ENCODE peak calls at places on chromosomes 13 and 19, in eight cellular contexts. One of them, this sample, is unnamed.

GRCh38 chr19:58519087-58519354 is 589 bp downstream of the ZBTB45 start:
- DNase-seq in NCI-H2171 treated with DMSO at 0.1 percent for 48 hours: peak; percentile 77
- DNase-seq in C1 segment of cervical spinal cord: no peak
- DNase-seq in ELR: peak; percentile 79
- DNase-seq in mucosa of descending colon: peak; percentile 75
- DNase-seq in amygdala: no peak
- DNase-seq in stimulated activated CD4-positive, alpha-beta T cell treated with anti-CD3 and anti-CD28 coated beads, Interleukin-2, amount 100 ng/mL, for 48 hours: peak; percentile 43
- DNase-seq in AML-193: peak; percentile 36
- DNase-seq in this sample: peak; percentile 51

GRCh38 chr19:29810504-29810871 is 1.3 kb upstream of the CCNE1 start:
- DNase-seq in NCI-H2171 treated with DMSO at 0.1 percent for 48 hours: peak; percentile 19
- DNase-seq in C1 segment of cervical spinal cord: no peak
- DNase-seq in ELR: peak; percentile 28
- DNase-seq in mucosa of descending colon: peak; percentile 30
- DNase-seq in amygdala: no peak
- DNase-seq in stimulated activated CD4-positive, alpha-beta T cell treated with anti-CD3 and anti-CD28 coated beads, Interleukin-2, amount 100 ng/mL, for 48 hours: no peak
- DNase-seq in AML-193: no peak
- DNase-seq in this sample: no peak

GRCh38 chr13:114152831-114153371 is 20.5 kb upstream of the RASA3 start:
- DNase-seq in NCI-H2171 treated with DMSO at 0.1 percent for 48 hours: no peak
- DNase-seq in C1 segment of cervical spinal cord: no peak
- DNase-seq in ELR: no peak
- DNase-seq in mucosa of descending colon: peak; percentile 32
- DNase-seq in amygdala: no peak
- DNase-seq in stimulated activated CD4-positive, alpha-beta T cell treated with anti-CD3 and anti-CD28 coated beads, Interleukin-2, amount 100 ng/mL, for 48 hours: no peak
- DNase-seq in AML-193: peak; percentile 87
- DNase-seq in this sample: peak; percentile 36

GRCh38 chr13:97359181-97360057 is 74.5 kb upstream of the RAP2A start:
- DNase-seq in NCI-H2171 treated with DMSO at 0.1 percent for 48 hours: peak; percentile 79
- DNase-seq in C1 segment of cervical spinal cord: no peak
- DNase-seq in ELR: peak; percentile 86
- DNase-seq in mucosa of descending colon: no peak
- DNase-seq in amygdala: no peak
- DNase-seq in stimulated activated CD4-positive, alpha-beta T cell treated with anti-CD3 and anti-CD28 coated beads, Interleukin-2, amount 100 ng/mL, for 48 hours: peak; percentile 27
- DNase-seq in AML-193: peak; percentile 66
- DNase-seq in this sample: peak; percentile 23

GRCh38 chr19:15813916-15814315 is 1.5 kb downstream of the OR10H1 start:
- DNase-seq in NCI-H2171 treated with DMSO at 0.1 percent for 48 hours: no peak
- DNase-seq in C1 segment of cervical spinal cord: no peak
- DNase-seq in ELR: no peak
- DNase-seq in mucosa of descending colon: no peak
- DNase-seq in amygdala: no peak
- DNase-seq in stimulated activated CD4-positive, alpha-beta T cell treated with anti-CD3 and anti-CD28 coated beads, Interleukin-2, amount 100 ng/mL, for 48 hours: no peak
- DNase-seq in AML-193: no peak
- DNase-seq in this sample: no peak

GRCh38 chr13:83007226-83007625 is 875.0 kb downstream of the SLITRK1 start:
- DNase-seq in NCI-H2171 treated with DMSO at 0.1 percent for 48 hours: no peak
- DNase-seq in C1 segment of cervical spinal cord: no peak
- DNase-seq in ELR: no peak
- DNase-seq in mucosa of descending colon: no peak
- DNase-seq in amygdala: no peak
- DNase-seq in stimulated activated CD4-positive, alpha-beta T cell treated with anti-CD3 and anti-CD28 coated beads, Interleukin-2, amount 100 ng/mL, for 48 hours: no peak
- DNase-seq in AML-193: peak; percentile 23
- DNase-seq in this sample: peak; percentile 24

GRCh38 chr19:13430790-13431582 is 75.3 kb downstream of the CACNA1A start:
- DNase-seq in NCI-H2171 treated with DMSO at 0.1 percent for 48 hours: peak; percentile 36
- DNase-seq in C1 segment of cervical spinal cord: no peak
- DNase-seq in ELR: peak; percentile 69
- DNase-seq in mucosa of descending colon: peak; percentile 54
- DNase-seq in amygdala: no peak
- DNase-seq in stimulated activated CD4-positive, alpha-beta T cell treated with anti-CD3 and anti-CD28 coated beads, Interleukin-2, amount 100 ng/mL, for 48 hours: peak; percentile 47
- DNase-seq in AML-193: peak; percentile 13
- DNase-seq in this sample: no peak

GRCh38 chr13:83709751-83710515 is 172.3 kb downstream of the SLITRK1 start:
- DNase-seq in NCI-H2171 treated with DMSO at 0.1 percent for 48 hours: no peak
- DNase-seq in C1 segment of cervical spinal cord: no peak
- DNase-seq in ELR: peak; percentile 4
- DNase-seq in mucosa of descending colon: no peak
- DNase-seq in amygdala: no peak
- DNase-seq in stimulated activated CD4-positive, alpha-beta T cell treated with anti-CD3 and anti-CD28 coated beads, Interleukin-2, amount 100 ng/mL, for 48 hours: no peak
- DNase-seq in AML-193: no peak
- DNase-seq in this sample: no peak

GRCh38 chr19:2123682-2124387 is 27.1 kb downstream of the IZUMO4 start:
- DNase-seq in NCI-H2171 treated with DMSO at 0.1 percent for 48 hours: no peak
- DNase-seq in C1 segment of cervical spinal cord: no peak
- DNase-seq in ELR: no peak
- DNase-seq in mucosa of descending colon: no peak
- DNase-seq in amygdala: no peak
- DNase-seq in stimulated activated CD4-positive, alpha-beta T cell treated with anti-CD3 and anti-CD28 coated beads, Interleukin-2, amount 100 ng/mL, for 48 hours: no peak
- DNase-seq in AML-193: no peak
- DNase-seq in this sample: no peak